ENCODE peak calls at places on chromosomes 13 and 19, in six cellular contexts. J is cardiac muscle cell, I is GM12878, O is T-helper 1 cell, A is posterior vena cava, P is AG09319. R is an unnamed sample.

GRCh38 chr13:111467111-111467890 is 146.9 kb downstream of the TEX29 start:
- DNase-seq in O (no peak), J (no peak), P (no peak), I (no peak), A (peak), R (no peak)

GRCh38 chr19:38674388-38675133 is 27.1 kb downstream of the ACTN4 start:
- DNase-seq in O (no peak), I (no peak), J (no peak), P (no peak), A (no peak), R (no peak)

GRCh38 chr13:70353096-70353495 is 244.8 kb upstream of the KLHL1 start:
- DNase-seq in A (no peak), O (no peak), J (no peak), P (no peak), I (no peak), R (no peak)

GRCh38 chr19:29098863-29099481 is 114.0 kb downstream of the UQCRFS1 start:
- DNase-seq in O (no peak), P (peak), I (no peak), J (peak), A (peak), R (no peak)

GRCh38 chr13:75442736-75443234 is 39.2 kb downstream of the TBC1D4 start:
- DNase-seq in O (no peak), P (no peak), J (peak), A (no peak), I (no peak), R (no peak)

GRCh38 chr19:6272411-6272791 is 7.4 kb downstream of the MLLT1 start:
- DNase-seq in I (no peak), O (no peak), P (no peak), A (no peak), J (no peak), R (no peak)

GRCh38 chr19:43551399-43552197 is 18.6 kb downstream of the ZNF575 start:
- DNase-seq in J (no peak), P (no peak), A (no peak), O (no peak), I (no peak), R (no peak)

GRCh38 chr19:3466630-3467029 is 13.7 kb downstream of the SMIM24 start:
- DNase-seq in I (no peak), O (no peak), J (no peak), P (no peak), A (no peak), R (no peak)

GRCh38 chr13:100887729-100888151 is 213.1 kb upstream of the TMTC4 start:
- DNase-seq in P (peak), O (no peak), I (no peak), A (no peak), J (peak), R (no peak)

GRCh38 chr13:47896546-47896945 is 104.5 kb downstream of the SUCLA2 start:
- DNase-seq in P (no peak), O (no peak), I (no peak), A (no peak), J (no peak), R (no peak)

GRCh38 chr13:24033527-24034302 is 126.8 kb upstream of the SPATA13 start:
- DNase-seq in J (peak), O (no peak), I (no peak), P (peak), A (no peak), R (no peak)

GRCh38 chr19:34662919-34663318 is 14.0 kb downstream of the SCGB2B2 start:
- DNase-seq in I (no peak), O (no peak), P (no peak), J (peak), A (no peak), R (no peak)

GRCh38 chr19:49672131-49672919 is 4.7 kb upstream of the PRMT1 start:
- DNase-seq in J (peak), A (peak), I (no peak), P (no peak), O (peak), R (peak)

GRCh38 chr13:26867451-26868067 is 107.0 kb upstream of the GPR12 start:
- DNase-seq in O (no peak), P (no peak), I (no peak), A (no peak), J (peak), R (no peak)

GRCh38 chr13:75566658-75567057 is 17.1 kb downstream of the UCHL3 start:
- DNase-seq in J (peak), I (no peak), P (no peak), O (no peak), A (no peak), R (no peak)

GRCh38 chr13:20353973-20354372 is 121.9 kb upstream of the GJB6 start:
- DNase-seq in O (no peak), A (no peak), J (peak), I (no peak), P (no peak), R (no peak)

R was measured in CD8-positive, alpha-beta T cell.